ENCODE peak calls at places on chromosomes 1 and 21, in six cellular contexts. P is fibroblast of lung, Q is neural crest cell, Z is transverse colon, J is kidney glomerular epithelial cell, D is mesenchymal stem cell. E is an unnamed sample.

GRCh38 chr1:24635195-24635843 is 7.8 kb upstream of the SRRM1 start:
- DNase-seq in P (peak), Q (no peak), Z (no peak), J (peak), D (peak), E (peak)

GRCh38 chr21:26177187-26177586 is 6.6 kb upstream of the APP start:
- DNase-seq in P (no peak), Q (no peak), Z (no peak), J (no peak), D (no peak), E (no peak)

GRCh38 chr1:246198141-246198820 is 308.8 kb downstream of the SMYD3 start:
- DNase-seq in P (no peak), Q (no peak), Z (no peak), J (no peak), D (no peak), E (no peak)

GRCh38 chr1:227489572-227489971 is 73.8 kb upstream of the ZNF678 start:
- DNase-seq in P (no peak), Q (no peak), Z (no peak), J (no peak), D (no peak), E (no peak)

GRCh38 chr1:178341218-178341956 is 155.4 kb downstream of the CLEC20A start:
- DNase-seq in P (peak), Q (peak), Z (peak), J (peak), D (peak), E (no peak)

GRCh38 chr1:203607169-203607873 is 19.3 kb upstream of the ATP2B4 start:
- DNase-seq in P (peak), Q (no peak), Z (peak), J (peak), D (peak), E (peak)

GRCh38 chr21:25103500-25104207 is 503.6 kb downstream of the MRPL39 start:
- DNase-seq in P (peak), Q (no peak), Z (no peak), J (no peak), D (no peak), E (no peak)

GRCh38 chr1:200180821-200181220 is 153.3 kb downstream of the NR5A2 start:
- DNase-seq in P (peak), Q (no peak), Z (no peak), J (no peak), D (peak), E (peak)

GRCh38 chr1:58809327-58810040 is 25.6 kb upstream of the JUN start:
- DNase-seq in P (peak), Q (no peak), Z (no peak), J (no peak), D (peak), E (no peak)

GRCh38 chr1:94017155-94017829 is 103.7 kb downstream of the ABCA4 start:
- DNase-seq in P (no peak), Q (no peak), Z (no peak), J (no peak), D (no peak), E (no peak)

GRCh38 chr1:224498574-224499170 is 64.1 kb upstream of the WDR26 start:
- DNase-seq in P (peak), Q (no peak), Z (no peak), J (peak), D (peak), E (peak)

GRCh38 chr1:29903767-29904166 is 667.4 kb downstream of the PTPRU start:
- DNase-seq in P (no peak), Q (no peak), Z (no peak), J (no peak), D (no peak), E (peak)

GRCh38 chr1:35968396-35968795 is 37.5 kb downstream of the AGO3 start:
- DNase-seq in P (no peak), Q (no peak), Z (no peak), J (no peak), D (no peak), E (no peak)

GRCh38 chr1:46159516-46159915 is 15.4 kb upstream of the TSPAN1 start:
- DNase-seq in P (no peak), Q (no peak), Z (no peak), J (no peak), D (no peak), E (no peak)

GRCh38 chr1:248804771-248805681 is 20.7 kb downstream of the SH3BP5L start:
- DNase-seq in P (no peak), Q (no peak), Z (peak), J (no peak), D (no peak), E (no peak)

GRCh38 chr1:4425892-4426291 is 228.5 kb upstream of the AJAP1 start:
- DNase-seq in P (no peak), Q (peak), Z (no peak), J (no peak), D (no peak), E (peak)

GRCh38 chr1:215567491-215568286 is 585 bp downstream of the KCTD3 start:
- DNase-seq in P (peak), Q (peak), Z (peak), J (peak), D (peak), E (peak)

GRCh38 chr1:212930986-212931678 is 19.2 kb upstream of the VASH2 start:
- DNase-seq in P (no peak), Q (no peak), Z (no peak), J (no peak), D (no peak), E (no peak)

GRCh38 chr1:92583821-92584760 is 97.4 kb upstream of the GFI1 start:
- DNase-seq in P (peak), Q (no peak), Z (no peak), J (no peak), D (peak), E (no peak)

GRCh38 chr1:221100196-221100950 is 221.1 kb downstream of the HLX start:
- DNase-seq in P (peak), Q (no peak), Z (no peak), J (peak), D (peak), E (peak)

GRCh38 chr1:231037585-231038517 is 2.2 kb downstream of the FAM89A start:
- DNase-seq in P (no peak), Q (no peak), Z (no peak), J (no peak), D (peak), E (no peak)

GRCh38 chr21:42627527-42628289 is 25.7 kb upstream of the PDE9A start:
- DNase-seq in P (no peak), Q (no peak), Z (no peak), J (no peak), D (no peak), E (no peak)

GRCh38 chr1:85611856-85612255 is 31.3 kb downstream of the CCN1 start:
- DNase-seq in P (peak), Q (no peak), Z (no peak), J (peak), D (peak), E (peak)

GRCh38 chr1:118204648-118205047 is 19.6 kb upstream of the SPAG17 start:
- DNase-seq in P (no peak), Q (no peak), Z (no peak), J (no peak), D (no peak), E (no peak)

GRCh38 chr1:234692961-234693360 is 83.0 kb upstream of the IRF2BP2 start:
- DNase-seq in P (no peak), Q (no peak), Z (no peak), J (no peak), D (no peak), E (no peak)

GRCh38 chr1:162703708-162704107 is 71.4 kb downstream of the DDR2 start:
- DNase-seq in P (no peak), Q (no peak), Z (no peak), J (no peak), D (no peak), E (no peak)

GRCh38 chr1:36393686-36394085 is 4.0 kb downstream of the LSM10 start:
- DNase-seq in P (no peak), Q (no peak), Z (no peak), J (no peak), D (no peak), E (no peak)

GRCh38 chr1:176701151-176701866 is 238.3 kb downstream of the PAPPA2 start:
- DNase-seq in P (no peak), Q (no peak), Z (no peak), J (no peak), D (no peak), E (no peak)

GRCh38 chr1:7432102-7432895 is 338.8 kb upstream of the VAMP3 start:
- DNase-seq in P (no peak), Q (no peak), Z (no peak), J (no peak), D (no peak), E (no peak)

GRCh38 chr1:195754297-195754696 is 853.9 kb downstream of the KCNT2 start:
- DNase-seq in P (no peak), Q (no peak), Z (no peak), J (no peak), D (peak), E (no peak)

GRCh38 chr1:174519845-174520244 is 72.1 kb downstream of the GPR52 start:
- DNase-seq in P (no peak), Q (no peak), Z (no peak), J (no peak), D (no peak), E (no peak)

GRCh38 chr1:23422955-23423354 is 1.6 kb downstream of the TCEA3 start:
- DNase-seq in P (no peak), Q (no peak), Z (peak), J (no peak), D (no peak), E (no peak)

GRCh38 chr1:184150776-184151531 is 99.4 kb downstream of the TSEN15 start:
- DNase-seq in P (peak), Q (no peak), Z (peak), J (no peak), D (peak), E (no peak)

GRCh38 chr1:93442276-93442675 is 5.6 kb upstream of the FNBP1L start:
- DNase-seq in P (no peak), Q (no peak), Z (peak), J (no peak), D (no peak), E (no peak)

GRCh38 chr21:46202592-46203202 is 18.4 kb upstream of the SPATC1L start:
- DNase-seq in P (no peak), Q (no peak), Z (no peak), J (no peak), D (no peak), E (no peak)

GRCh38 chr1:222464841-222465210 is 83.1 kb downstream of the HHIPL2 start:
- DNase-seq in P (peak), Q (peak), Z (peak), J (peak), D (peak), E (no peak)

GRCh38 chr1:63713627-63714481 is 60.0 kb upstream of the ROR1 start:
- DNase-seq in P (peak), Q (no peak), Z (peak), J (no peak), D (peak), E (no peak)

GRCh38 chr1:50973875-50974617 is 4.0 kb downstream of the CDKN2C start:
- DNase-seq in P (no peak), Q (no peak), Z (no peak), J (no peak), D (peak), E (peak)

GRCh38 chr1:74689800-74690696 is 16.5 kb upstream of the ERICH3 start:
- DNase-seq in P (peak), Q (peak), Z (peak), J (peak), D (peak), E (peak)